ENCODE peak calls at places on chromosomes 2 and 18, in five cellular contexts. L, K, R, Y and H are unnamed samples.
A peak's percentile ranks its signal among the peaks of the same experiment; 100 is the strongest.

GRCh38 chr18:59861009-59861408 is 38.8 kb upstream of the PMAIP1 start:
- DNase-seq in Y (no peak), K (peak; percentile 17), L (no peak), R (no peak), H (peak; percentile 55)

GRCh38 chr2:233966388-233966787 is 49.2 kb downstream of the TRPM8 start:
- DNase-seq in R (no peak), Y (peak; percentile 15), L (no peak), K (peak; percentile 21), H (peak; percentile 43)

GRCh38 chr2:10278029-10278762 is 24.5 kb upstream of the HPCAL1 start:
- DNase-seq in Y (peak; percentile 46), L (peak; percentile 66), K (peak; percentile 37), R (no peak), H (no peak)

GRCh38 chr2:158482594-158482993 is 25.8 kb downstream of the PKP4 start:
- DNase-seq in L (no peak), K (no peak), R (no peak), Y (no peak), H (no peak)

GRCh38 chr18:33746261-33746660 is 168.2 kb downstream of the ASXL3 start:
- DNase-seq in K (no peak), L (no peak), R (no peak), Y (no peak), H (no peak)

GRCh38 chr2:66869076-66869475 is 434.2 kb downstream of the MEIS1 start:
- DNase-seq in L (no peak), R (no peak), K (peak; percentile 88), Y (peak; percentile 75), H (peak; percentile 86)

GRCh38 chr2:86221066-86221684 is 21.9 kb downstream of the MRPL35 start:
- DNase-seq in R (no peak), L (peak; percentile 41), K (peak; percentile 40), Y (peak; percentile 58), H (peak; percentile 73)

GRCh38 chr2:199624958-199625357 is 167.2 kb upstream of the SATB2 start:
- DNase-seq in K (no peak), Y (no peak), R (no peak), L (no peak), H (no peak)

GRCh38 chr2:100179806-100180205 is 37.4 kb upstream of the AFF3 start:
- DNase-seq in K (no peak), L (no peak), R (no peak), Y (no peak), H (no peak)

GRCh38 chr2:105934467-105934866 is 189.8 kb downstream of the NCK2 start:
- DNase-seq in R (no peak), K (no peak), Y (no peak), L (no peak), H (no peak)

GRCh38 chr2:43038034-43038719 is 188.2 kb downstream of the ZFP36L2 start:
- DNase-seq in Y (peak; percentile 52), R (peak; percentile 37), L (peak; percentile 63), K (peak; percentile 79), H (peak; percentile 85)

GRCh38 chr2:190599073-190599472 is 49.8 kb upstream of the NAB1 start:
- DNase-seq in Y (no peak), R (no peak), K (no peak), L (no peak), H (no peak)

GRCh38 chr2:230915297-230915696 is 9.7 kb downstream of the GPR55 start:
- DNase-seq in K (no peak), Y (no peak), R (no peak), L (no peak), H (no peak)

DNA sequence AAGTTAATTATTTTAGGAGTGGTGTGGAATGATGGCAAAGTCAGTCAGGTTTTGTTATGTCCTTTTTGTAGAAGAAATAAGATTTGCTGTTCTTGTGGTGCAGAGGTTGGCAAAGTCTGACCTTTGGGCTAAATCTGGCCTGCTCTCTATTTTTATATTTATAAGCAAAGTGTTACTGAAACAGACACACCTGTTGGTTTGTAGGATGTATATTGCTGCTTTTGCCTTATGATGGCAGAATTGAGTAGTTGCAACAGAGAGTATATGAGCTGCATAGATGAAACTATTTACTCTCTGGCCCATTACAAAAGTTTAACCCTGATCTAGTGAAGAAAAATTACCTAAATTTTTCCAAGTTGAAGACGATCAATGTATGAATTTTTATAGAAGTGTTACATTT is 34.1 kb upstream of the KCNJ13 start:
- DNase-seq in R (no peak), Y (peak; percentile 12), K (no peak), L (no peak), H (no peak)
- TF ChIP-seq CTCF in R (no peak), Y (no peak), K (no peak), L (no peak), H (no peak)

DNA sequence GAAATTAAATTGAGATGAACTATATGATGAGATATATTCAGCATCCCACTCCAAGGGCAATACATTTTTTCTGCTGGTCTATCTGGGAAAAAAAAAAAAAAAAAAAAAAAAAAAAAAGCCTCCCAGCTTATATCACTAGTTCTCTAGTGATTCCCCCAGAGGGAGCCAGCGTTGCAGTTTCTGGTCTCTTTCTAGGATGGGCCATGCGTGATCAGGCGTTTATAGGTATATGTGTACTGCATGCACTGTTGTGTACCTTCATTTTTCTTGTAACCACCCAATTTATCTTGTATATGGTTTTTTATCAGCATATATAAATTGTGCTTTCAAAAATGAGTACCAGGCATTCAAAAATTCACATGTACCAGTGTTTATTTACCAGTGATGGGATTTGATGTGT is 35.1 kb downstream of the DCDC2C start:
- DNase-seq in L (no peak), K (no peak), Y (peak; percentile 23), R (no peak), H (no peak)
- TF ChIP-seq CTCF in L (no peak), K (peak; percentile 10), Y (peak; percentile 33), R (peak; percentile 73), H (no peak)

GRCh38 chr2:214593723-214594122 is 182.9 kb downstream of the VWC2L start:
- DNase-seq in L (no peak), Y (peak; percentile 47), K (peak; percentile 54), R (no peak), H (peak; percentile 7)

GRCh38 chr2:214587442-214587841 is 176.6 kb downstream of the VWC2L start:
- DNase-seq in R (no peak), L (no peak), Y (no peak), K (no peak), H (no peak)

DNA sequence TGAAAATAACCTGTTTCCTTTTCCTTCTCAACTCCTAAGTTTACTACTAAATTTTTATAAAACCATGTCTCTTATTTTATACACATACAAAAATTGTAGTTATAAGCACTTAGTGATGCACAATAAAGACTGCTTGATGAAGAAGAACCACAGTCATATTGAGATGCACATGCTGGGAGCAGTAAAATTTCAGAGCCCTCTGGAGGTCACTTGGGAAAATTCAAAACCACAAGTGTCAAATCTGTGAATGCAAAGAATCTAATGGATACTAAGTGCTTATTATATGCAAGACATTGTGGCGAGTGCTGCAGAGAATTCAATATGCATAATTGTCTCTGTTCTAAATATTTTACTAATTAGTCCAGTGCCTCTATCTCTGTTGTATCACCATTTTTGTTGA is 180.5 kb downstream of the VWC2L start:
- DNase-seq in Y (no peak), R (no peak), L (no peak), K (no peak), H (no peak)
- TF ChIP-seq CTCF in Y (no peak), R (peak; percentile 73), L (no peak), K (peak; percentile 47), H (no peak)

DNA sequence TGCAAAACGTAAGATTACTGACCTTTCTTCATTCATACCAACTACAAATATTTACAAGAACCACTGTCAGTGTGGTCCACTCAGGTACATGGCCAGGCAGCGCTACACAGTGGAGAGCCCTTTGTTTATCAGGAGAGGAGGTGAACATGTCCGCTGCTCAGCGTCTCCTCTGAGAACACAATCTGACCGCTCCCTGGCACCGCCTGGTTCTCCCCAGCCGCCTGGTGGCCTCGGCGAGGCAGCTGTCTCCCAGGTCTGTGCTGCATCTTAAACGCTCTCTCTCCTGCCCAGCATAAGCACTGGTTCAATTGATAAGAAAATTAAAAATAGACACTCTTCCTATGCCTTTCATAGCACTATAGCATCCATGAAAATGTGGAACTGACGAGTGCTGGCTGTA is 146.8 kb upstream of the PXDN start:
- DNase-seq in R (peak; percentile 65), L (no peak), K (no peak), Y (no peak), H (no peak)
- TF ChIP-seq CTCF in R (no peak), L (no peak), K (no peak), Y (no peak), H (no peak)

DNA sequence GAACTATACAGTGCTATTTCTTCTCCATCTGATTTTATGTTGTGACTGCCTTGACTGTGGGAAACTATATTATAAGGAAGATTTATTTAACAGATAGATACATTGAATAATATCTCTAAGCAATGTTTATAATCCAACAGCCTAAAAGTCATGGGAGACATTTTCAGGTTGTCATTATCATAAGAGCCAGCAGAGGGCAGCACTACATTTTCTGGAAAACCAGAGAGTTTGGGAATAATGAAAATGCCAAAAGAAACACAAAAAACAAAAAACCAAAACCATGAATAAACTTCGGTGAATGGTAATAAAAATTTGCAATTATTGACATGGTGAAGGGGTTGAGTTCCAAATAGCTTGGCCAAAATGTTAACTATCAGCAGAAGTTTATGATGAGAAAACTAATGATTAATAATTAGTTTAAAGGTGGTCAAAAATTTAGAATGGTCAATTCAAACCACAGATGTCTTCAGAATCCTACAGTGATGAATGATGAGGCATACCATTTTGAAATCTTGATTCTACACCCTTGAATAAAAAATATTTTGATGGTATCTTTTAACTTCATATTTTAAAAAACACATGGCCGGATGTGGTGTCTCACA is 4.7 kb downstream of the EEF1B2 start:
- DNase-seq in L (peak; percentile 32), K (peak; percentile 45), R (no peak), Y (peak; percentile 60), H (peak; percentile 69)
- TF ChIP-seq CTCF in L (peak; percentile 60), K (peak; percentile 91), R (peak; percentile 92), Y (peak; percentile 66), H (peak; percentile 60)

GRCh38 chr18:78017869-78018268 is 768.2 kb downstream of the GALR1 start:
- DNase-seq in L (no peak), Y (no peak), R (no peak), K (no peak), H (no peak)

DNA sequence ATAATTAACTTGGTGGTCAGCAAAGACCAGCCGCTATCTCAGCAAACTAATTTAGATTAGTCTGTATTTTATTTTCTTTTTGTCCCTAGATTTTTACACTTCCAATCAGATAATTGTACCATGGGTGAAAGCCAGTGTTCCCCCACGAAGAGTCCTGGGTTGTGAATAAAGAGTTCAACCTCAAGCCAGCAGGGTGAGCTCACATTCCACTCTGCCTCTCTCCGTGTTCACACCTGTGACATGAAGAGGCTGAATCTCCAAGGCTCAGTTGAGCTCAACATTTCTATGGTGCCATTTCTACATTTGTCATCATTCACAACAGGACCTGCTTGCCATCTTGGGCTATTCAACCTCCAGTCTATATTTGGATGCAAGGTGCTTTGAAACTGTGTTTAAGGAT is 771.5 kb downstream of the GALR1 start:
- DNase-seq in K (no peak), R (no peak), L (no peak), Y (no peak), H (no peak)
- TF ChIP-seq CTCF in K (no peak), R (no peak), L (no peak), Y (no peak), H (no peak)